ENCODE peak calls at places on chromosomes 16 and 17, in nine cellular contexts. K is LoVo, Y is choroid plexus epithelial cell, P is NB4, Q is A172, V is NCI-H460, N is Caco-2, C is neuronal stem cell, T is NCI-H1417. L is an unnamed sample.

GRCh38 chr17:40554646-40555295 is 10.5 kb downstream of the CCR7 start:
- DNase-seq in Q (no peak), Y (no peak), K (no peak), C (no peak), V (no peak), T (no peak), P (no peak), N (no peak), L (peak; percentile 23)

GRCh38 chr17:27552467-27552779 is 78.6 kb upstream of the LGALS9 start:
- DNase-seq in T (no peak), N (peak; percentile 69), K (peak; percentile 67), C (no peak), Q (peak; percentile 92), P (peak; percentile 73), Y (peak; percentile 39), V (no peak), L (peak; percentile 61)

GRCh38 chr17:47239663-47240374 is 13.8 kb upstream of the ITGB3 start:
- DNase-seq in N (no peak), K (peak; percentile 47), Q (peak; percentile 100), V (peak; percentile 22), Y (peak; percentile 82), T (peak; percentile 46), C (no peak), P (peak; percentile 80), L (peak; percentile 86)

GRCh38 chr16:11636172-11636721 is 32.0 kb upstream of the SNN start:
- DNase-seq in N (peak; percentile 90), P (no peak), Q (no peak), T (peak; percentile 79), K (no peak), V (no peak), C (no peak), Y (no peak), L (no peak)

GRCh38 chr16:59169168-59169567 is 435.1 kb upstream of the GOT2 start:
- DNase-seq in Q (peak; percentile 32), Y (no peak), C (no peak), P (no peak), N (no peak), K (no peak), T (no peak), V (no peak), L (no peak)

GRCh38 chr17:78130439-78131101 is at the start of gene TMC8:
- DNase-seq in K (no peak), V (no peak), N (no peak), Q (no peak), T (peak; percentile 19), C (no peak), Y (no peak), P (peak; percentile 92), L (no peak)

GRCh38 chr17:8138672-8139371 is 13.4 kb downstream of the PER1 start:
- DNase-seq in Y (peak; percentile 98), V (peak; percentile 98), N (peak; percentile 93), P (peak; percentile 93), T (peak; percentile 98), C (peak; percentile 97), Q (peak; percentile 99), K (peak; percentile 93), L (no peak)

GRCh38 chr17:37134050-37134449 is 185.3 kb downstream of the AATF start:
- DNase-seq in P (no peak), V (no peak), T (peak; percentile 52), Q (no peak), N (no peak), K (no peak), Y (peak; percentile 30), C (no peak), L (no peak)

GRCh38 chr17:17545031-17545820 is 46.3 kb downstream of the PEMT start:
- DNase-seq in N (no peak), C (no peak), V (no peak), Q (no peak), T (no peak), K (no peak), Y (peak; percentile 63), P (no peak), L (no peak)

GRCh38 chr17:21183468-21183867 is 30.5 kb downstream of the TMEM11 start:
- DNase-seq in N (peak; percentile 66), Q (no peak), C (no peak), T (no peak), Y (no peak), V (no peak), K (no peak), P (no peak), L (no peak)

GRCh38 chr17:79439493-79439892 is 171.4 kb downstream of the RBFOX3 start:
- DNase-seq in Q (no peak), N (no peak), C (no peak), P (no peak), Y (no peak), T (no peak), V (no peak), K (no peak), L (no peak)

GRCh38 chr16:50224297-50224696 is 42.1 kb upstream of the ADCY7 start:
- DNase-seq in C (no peak), P (no peak), K (no peak), Q (no peak), T (no peak), V (no peak), N (no peak), Y (no peak), L (no peak)

GRCh38 chr17:61966201-61966600 is 38.4 kb upstream of the INTS2 start:
- DNase-seq in P (no peak), C (no peak), Q (no peak), T (no peak), V (no peak), Y (no peak), N (no peak), K (no peak), L (no peak)

GRCh38 chr17:6969323-6969726 is 26.5 kb upstream of the ALOX12 start:
- DNase-seq in P (peak; percentile 9), Q (no peak), K (peak; percentile 38), T (no peak), C (no peak), Y (no peak), V (no peak), N (no peak), L (no peak)

GRCh38 chr16:7835032-7835431 is 502.4 kb downstream of the RBFOX1 start:
- DNase-seq in T (no peak), Q (no peak), N (no peak), P (no peak), Y (no peak), K (no peak), V (no peak), C (no peak), L (no peak)

GRCh38 chr17:17921192-17922082 is 50.8 kb downstream of the TOM1L2 start:
- DNase-seq in V (peak; percentile 22), T (peak; percentile 2), P (peak; percentile 33), Q (peak; percentile 96), N (peak; percentile 80), K (peak; percentile 83), C (peak; percentile 86), Y (peak; percentile 92), L (peak; percentile 52)

GRCh38 chr17:8153957-8154607 is 1.9 kb upstream of the PER1 start:
- DNase-seq in Y (peak; percentile 100), V (peak; percentile 97), P (peak; percentile 78), C (peak; percentile 97), T (peak; percentile 30), N (peak; percentile 88), K (peak; percentile 98), Q (peak; percentile 96), L (peak; percentile 78)

GRCh38 chr17:10192963-10193362 is 5.4 kb downstream of the GAS7 start:
- DNase-seq in P (no peak), N (no peak), T (no peak), Y (peak; percentile 87), K (no peak), V (no peak), Q (peak; percentile 32), C (no peak), L (no peak)

GRCh38 chr16:12415072-12415471 is 388.6 kb downstream of the CPPED1 start:
- DNase-seq in C (no peak), Q (no peak), Y (no peak), K (no peak), P (no peak), V (no peak), N (no peak), T (no peak), L (no peak)

GRCh38 chr17:77602062-77602746 is 356.3 kb upstream of the TNRC6C start:
- DNase-seq in T (no peak), Q (peak; percentile 59), V (no peak), C (no peak), K (no peak), Y (peak; percentile 62), N (no peak), P (no peak), L (no peak)

GRCh38 chr17:5823219-5823618 is 238.9 kb upstream of the NLRP1 start:
- DNase-seq in Y (no peak), K (no peak), C (no peak), P (no peak), N (no peak), T (no peak), Q (peak; percentile 16), V (no peak), L (no peak)

GRCh38 chr16:2032285-2033056 is 5.8 kb downstream of the NHERF2 start:
- DNase-seq in P (peak; percentile 65), Q (peak; percentile 83), C (no peak), T (no peak), V (no peak), N (no peak), K (no peak), Y (no peak), L (no peak)

GRCh38 chr17:34667656-34668055 is 88.3 kb downstream of the TMEM132E start:
- DNase-seq in P (no peak), K (no peak), N (no peak), Q (no peak), T (no peak), C (no peak), Y (no peak), V (no peak), L (no peak)

GRCh38 chr16:72840591-72841381 is 207.1 kb downstream of the ZFHX3 start:
- DNase-seq in V (no peak), K (no peak), T (no peak), Q (no peak), Y (no peak), P (peak; percentile 70), N (no peak), C (no peak), L (no peak)

GRCh38 chr16:56341656-56342397 is 83.5 kb downstream of the AMFR start:
- DNase-seq in C (no peak), N (no peak), P (no peak), Y (peak; percentile 10), K (no peak), T (no peak), Q (no peak), V (no peak), L (no peak)

GRCh38 chr17:50211249-50212120 is 10.1 kb upstream of the COL1A1 start:
- DNase-seq in K (no peak), N (no peak), V (no peak), Q (no peak), Y (no peak), P (no peak), C (no peak), T (no peak), L (peak; percentile 1)

GRCh38 chr17:77119668-77120301 is 21.0 kb upstream of the SEC14L1 start:
- DNase-seq in Q (no peak), T (no peak), C (no peak), K (no peak), V (no peak), P (no peak), Y (no peak), N (peak; percentile 76), L (no peak)

GRCh38 chr17:72163474-72163873 is 42.7 kb downstream of the SOX9 start:
- DNase-seq in Y (no peak), N (no peak), P (no peak), V (no peak), C (no peak), T (no peak), K (no peak), Q (no peak), L (no peak)

GRCh38 chr16:48385272-48385953 is at the start of gene SIAH1:
- DNase-seq in T (peak; percentile 89), Q (peak; percentile 46), Y (peak; percentile 78), N (peak; percentile 92), P (peak; percentile 88), C (peak; percentile 91), V (peak; percentile 79), K (peak; percentile 83), L (peak; percentile 98)

GRCh38 chr17:77666881-77667395 is 291.6 kb upstream of the TNRC6C start:
- DNase-seq in T (no peak), V (no peak), C (no peak), Q (no peak), Y (no peak), N (no peak), K (no peak), P (peak; percentile 84), L (no peak)

GRCh38 chr16:61263400-61263799 is 772.8 kb downstream of the CDH8 start:
- DNase-seq in Q (no peak), N (no peak), V (no peak), Y (no peak), P (no peak), C (no peak), T (no peak), K (no peak), L (no peak)